ENCODE peak calls at places on chromosomes 3 and 15, in nine cellular contexts. Z is astrocyte; D is GM23248; F is fibroblast of lung; J is transverse colon; G is neuronal stem cell; Q is SK-N-MC; R is CD8-positive, alpha-beta T cell; H is ovary. O is an unnamed sample.

GRCh38 chr3:143536817-143537535 is 311.3 kb downstream of the SLC9A9 start:
- DNase-seq in Z (peak; percentile 63), D (peak; percentile 85), F (peak; percentile 78), J (no peak), G (no peak), Q (no peak), R (no peak), H (peak; percentile 35), O (no peak)

GRCh38 chr3:104556372-104557078 is 810.2 kb upstream of the ALCAM start:
- DNase-seq in Z (peak; percentile 36), D (peak; percentile 3), F (peak; percentile 13), J (no peak), G (no peak), Q (no peak), R (no peak), H (no peak), O (no peak)

GRCh38 chr15:35992791-35993190 is 446.8 kb upstream of the DPH6 start:
- DNase-seq in Z (peak; percentile 25), D (no peak), F (no peak), J (no peak), G (no peak), Q (no peak), R (no peak), H (no peak), O (no peak)

GRCh38 chr3:126750760-126751129 is 46.7 kb downstream of the CHCHD6 start:
- DNase-seq in Z (no peak), D (no peak), F (no peak), J (no peak), G (no peak), Q (no peak), R (no peak), H (no peak), O (no peak)

GRCh38 chr3:195893121-195893449 is 15.3 kb downstream of the TNK2 start:
- DNase-seq in Z (no peak), D (no peak), F (no peak), J (no peak), G (no peak), Q (no peak), R (no peak), H (no peak), O (no peak)

GRCh38 chr3:45055411-45056143 is 29.5 kb downstream of the CLEC3B start:
- DNase-seq in Z (peak; percentile 89), D (peak; percentile 81), F (peak; percentile 94), J (no peak), G (no peak), Q (no peak), R (no peak), H (no peak), O (no peak)

GRCh38 chr15:73951044-73951561 is 24.8 kb downstream of the LOXL1 start:
- DNase-seq in Z (peak; percentile 98), D (peak; percentile 99), F (peak; percentile 99), J (peak; percentile 85), G (peak; percentile 71), Q (peak; percentile 51), R (peak; percentile 79), H (peak; percentile 95), O (peak; percentile 66)

GRCh38 chr3:54360320-54360719 is 238.0 kb downstream of the CACNA2D3 start:
- DNase-seq in Z (no peak), D (no peak), F (no peak), J (no peak), G (no peak), Q (no peak), R (no peak), H (no peak), O (no peak)

GRCh38 chr3:101228441-101228840 is 91.9 kb downstream of the IMPG2 start:
- DNase-seq in Z (no peak), D (no peak), F (no peak), J (no peak), G (no peak), Q (no peak), R (no peak), H (no peak), O (no peak)

GRCh38 chr3:105367063-105367405 is 325 bp downstream of the ALCAM start:
- DNase-seq in Z (no peak), D (peak; percentile 56), F (no peak), J (peak; percentile 31), G (no peak), Q (no peak), R (peak; percentile 21), H (peak; percentile 52), O (peak; percentile 49)

GRCh38 chr15:52100807-52101206 is 11.8 kb downstream of the BCL2L10 start:
- DNase-seq in Z (peak; percentile 86), D (peak; percentile 87), F (peak; percentile 96), J (peak; percentile 78), G (no peak), Q (no peak), R (no peak), H (peak; percentile 59), O (no peak)

GRCh38 chr3:65758438-65758837 is 280.3 kb downstream of the MAGI1 start:
- DNase-seq in Z (no peak), D (no peak), F (no peak), J (no peak), G (no peak), Q (no peak), R (no peak), H (no peak), O (no peak)

GRCh38 chr3:108287146-108287545 is 9.2 kb upstream of the HHLA2 start:
- DNase-seq in Z (no peak), D (no peak), F (no peak), J (no peak), G (no peak), Q (no peak), R (no peak), H (no peak), O (no peak)

GRCh38 chr3:55481918-55482495 is 5.1 kb downstream of the WNT5A start:
- DNase-seq in Z (peak; percentile 57), D (peak; percentile 73), F (peak; percentile 39), J (no peak), G (peak; percentile 17), Q (no peak), R (no peak), H (peak; percentile 69), O (no peak)

GRCh38 chr15:90681480-90681879 is 35.7 kb upstream of the BLM start:
- DNase-seq in Z (peak; percentile 96), D (peak; percentile 92), F (peak; percentile 89), J (no peak), G (no peak), Q (no peak), R (no peak), H (no peak), O (no peak)
- H3K27ac ChIP-seq in Z (peak overlapping the region; percentile 74), D (peak overlapping the region; percentile 89), F (peak overlapping the region; percentile 86), J (peak overlapping the region; percentile 17), G (no peak overlapping the region), Q (peak overlapping the region; percentile 90), R (no peak overlapping the region), H (no peak overlapping the region), O (no peak overlapping the region)

DNA sequence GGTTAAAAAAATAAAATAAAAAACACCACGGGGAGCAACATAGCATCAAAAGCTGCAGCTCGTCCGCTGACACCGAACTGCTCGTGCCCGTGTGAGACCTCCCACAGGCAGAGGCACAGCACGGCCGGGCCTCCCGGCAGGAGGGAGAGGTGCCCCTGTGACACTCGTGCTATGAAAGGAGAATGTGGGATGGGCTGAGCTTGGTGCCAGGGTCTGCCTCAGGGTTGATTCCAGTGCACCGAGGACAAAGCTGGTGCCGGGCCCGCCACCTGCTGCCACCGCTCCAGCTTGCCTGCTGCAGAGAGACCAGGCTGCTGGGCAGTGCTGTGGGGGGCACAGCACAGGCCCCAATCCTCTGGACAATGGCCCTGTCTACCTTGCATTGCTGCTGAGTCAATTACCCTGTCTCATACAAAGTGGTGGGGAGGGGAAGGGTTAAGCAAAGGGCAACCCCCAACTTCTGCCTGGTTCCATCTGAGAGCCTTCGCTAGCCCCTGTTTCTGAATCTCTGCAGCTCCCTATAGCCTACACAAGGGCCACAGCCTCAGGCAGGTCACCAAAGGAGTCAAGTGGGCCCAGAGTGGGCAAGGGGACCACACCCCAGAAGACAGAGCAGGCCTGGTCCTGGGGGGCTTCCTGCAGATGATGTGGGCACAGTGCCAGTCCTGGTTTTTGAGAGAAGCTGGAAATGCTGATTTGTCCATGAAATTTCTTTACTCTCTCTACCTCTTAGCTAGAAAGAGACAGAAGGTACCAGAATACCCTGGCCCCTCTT is 74.0 kb upstream of the SNRPA1 start:
- DNase-seq in Z (no peak), D (no peak), F (no peak), J (no peak), G (no peak), Q (no peak), R (no peak), H (no peak), O (no peak)
- H3K4me3 ChIP-seq in Z (no peak overlapping the region), D (no peak overlapping the region), F (no peak overlapping the region), J (no peak overlapping the region), G (no peak overlapping the region), Q (no peak overlapping the region), R (no peak overlapping the region), H (no peak overlapping the region), O (no peak overlapping the region)

DNA sequence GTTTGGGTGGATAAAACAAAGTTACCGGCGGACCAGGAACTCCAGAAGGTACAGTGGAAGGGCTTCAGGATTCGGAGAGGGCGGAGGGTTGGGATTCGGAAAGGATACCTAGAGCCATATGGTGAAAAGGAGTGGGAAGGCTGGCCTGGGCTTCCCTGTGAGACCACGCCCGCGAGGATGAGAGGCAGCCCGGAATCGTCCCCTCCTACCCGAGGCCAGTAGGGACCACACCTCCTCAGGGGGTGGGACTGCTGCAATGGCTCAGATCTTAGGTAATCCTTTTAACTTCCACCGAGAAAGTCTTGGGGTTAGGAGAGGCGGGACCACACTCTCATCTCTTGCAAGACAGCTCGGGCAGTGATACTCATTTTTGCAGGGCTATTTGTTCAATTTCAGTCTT is 511.3 kb downstream of the OCA2 start:
- DNase-seq in Z (no peak), D (no peak), F (no peak), J (no peak), G (peak; percentile 30), Q (no peak), R (no peak), H (no peak), O (no peak)
- H3K9me3 ChIP-seq in Z (no peaks in the 10 kb centered on the region), D (no peaks in the 10 kb centered on the region), F (no peaks in the 10 kb centered on the region), J (no peaks in the 10 kb centered on the region), G (no peaks in the 10 kb centered on the region), Q (no peaks in the 10 kb centered on the region), R (no peaks in the 10 kb centered on the region), H (no peaks in the 10 kb centered on the region), O (no peaks in the 10 kb centered on the region)

DNA sequence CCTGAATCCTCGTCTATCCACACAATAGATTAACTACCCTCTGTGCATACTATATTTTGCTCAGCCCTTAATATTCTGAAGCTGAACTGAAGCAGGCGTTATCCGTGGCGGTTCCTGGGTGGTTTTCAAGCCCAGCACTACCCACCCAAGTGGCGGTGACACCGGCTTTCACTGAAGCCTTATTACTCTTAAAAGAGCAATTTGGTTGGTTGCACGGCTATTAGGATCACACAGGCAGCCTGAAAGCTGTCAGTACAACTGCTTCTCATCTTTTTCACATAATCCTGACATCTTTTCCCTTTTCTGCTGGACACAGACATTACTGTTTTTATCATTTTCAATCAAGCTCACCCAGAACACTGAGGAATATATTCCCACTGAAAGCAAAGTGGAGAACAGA is 525.3 kb upstream of the ZNF717 start:
- DNase-seq in Z (no peak), D (peak; percentile 29), F (peak; percentile 22), J (no peak), G (no peak), Q (no peak), R (no peak), H (no peak), O (no peak)
- H3K27ac ChIP-seq in Z (no peak overlapping the region), D (no peak overlapping the region), F (no peak overlapping the region), J (no peak overlapping the region), G (no peak overlapping the region), Q (no peak overlapping the region), R (no peak overlapping the region), H (no peak overlapping the region), O (no peak overlapping the region)